ENCODE peak calls at places on chromosomes 1 and 21, in seven cellular contexts. Z is fibroblast of the conjunctiva; E is HFFc6; U is CD4-positive, alpha-beta memory T cell; M is GM12892; F is stimulated activated CD8-positive, alpha-beta memory T cell treated with anti-CD3 and anti-CD28 coated beads, Interleukin-4, amount 100 ng/mL, for 1 hour; D is activated T-helper 1 cell treated with Interleukin-2 at 50 U/mL for 16 hours. J is an unnamed sample.

GRCh38 chr21:41758550-41758949 is 8.3 kb downstream of the RIPK4 start:
- DNase-seq in Z (no peak), E (no peak), U (no peak), M (no peak), F (no peak), D (no peak), J (no peak)

GRCh38 chr1:243548516-243548915 is 292.7 kb downstream of the SDCCAG8 start:
- DNase-seq in Z (no peak), E (no peak), U (no peak), M (no peak), F (no peak), D (no peak), J (no peak)

GRCh38 chr1:93567255-93567918 is 114.2 kb downstream of the BCAR3 start:
- DNase-seq in Z (no peak), E (peak; percentile 92), U (no peak), M (no peak), F (no peak), D (no peak), J (no peak)

GRCh38 chr1:240107058-240107684 is 15.5 kb downstream of the FMN2 start:
- DNase-seq in Z (no peak), E (peak; percentile 62), U (no peak), M (no peak), F (no peak), D (no peak), J (no peak)

GRCh38 chr1:199194862-199195261 is 556.0 kb downstream of the PTPRC start:
- DNase-seq in Z (no peak), E (no peak), U (no peak), M (no peak), F (no peak), D (no peak), J (no peak)

GRCh38 chr1:38994196-38994595 is 3.1 kb downstream of the AKIRIN1 start:
- DNase-seq in Z (no peak), E (no peak), U (no peak), M (no peak), F (no peak), D (no peak), J (no peak)

GRCh38 chr1:228527596-228527995 is 40.4 kb downstream of the RNF187 start:
- DNase-seq in Z (no peak), E (no peak), U (no peak), M (no peak), F (no peak), D (no peak), J (no peak)

GRCh38 chr1:12019858-12020509 is 686 bp downstream of the MIIP start:
- DNase-seq in Z (no peak), E (no peak), U (no peak), M (no peak), F (no peak), D (no peak), J (no peak)

GRCh38 chr1:211688421-211688820 is 13.0 kb upstream of the NEK2 start:
- DNase-seq in Z (no peak), E (no peak), U (no peak), M (no peak), F (no peak), D (no peak), J (no peak)

GRCh38 chr21:37452222-37452621 is 85.6 kb downstream of the DYRK1A start:
- DNase-seq in Z (peak; percentile 70), E (peak; percentile 84), U (no peak), M (no peak), F (no peak), D (no peak), J (no peak)

GRCh38 chr21:38823737-38824123 is 18.0 kb downstream of the ETS2 start:
- DNase-seq in Z (no peak), E (no peak), U (no peak), M (no peak), F (no peak), D (no peak), J (no peak)

GRCh38 chr1:11985851-11986250 is 5.6 kb downstream of the MFN2 start:
- DNase-seq in Z (peak; percentile 13), E (peak; percentile 55), U (no peak), M (no peak), F (no peak), D (no peak), J (no peak)

GRCh38 chr1:54996869-54997710 is 1.6 kb upstream of the BSND start:
- DNase-seq in Z (no peak), E (peak; percentile 4), U (no peak), M (no peak), F (no peak), D (no peak), J (no peak)

GRCh38 chr1:36224537-36225297 is 474 bp downstream of the THRAP3 start:
- DNase-seq in Z (peak; percentile 49), E (peak; percentile 93), U (no peak), M (peak; percentile 79), F (no peak), D (no peak), J (no peak)

GRCh38 chr21:42685036-42685435 is 31.6 kb downstream of the PDE9A start:
- DNase-seq in Z (no peak), E (no peak), U (no peak), M (no peak), F (no peak), D (no peak), J (peak; percentile 23)

GRCh38 chr1:40897499-40897898 is 35.3 kb upstream of the CITED4 start:
- DNase-seq in Z (peak; percentile 28), E (peak; percentile 47), U (no peak), M (no peak), F (no peak), D (no peak), J (no peak)

GRCh38 chr1:31666290-31666963 is 21.8 kb upstream of the PEF1 start:
- DNase-seq in Z (peak; percentile 29), E (no peak), U (no peak), M (no peak), F (no peak), D (no peak), J (no peak)

GRCh38 chr1:207958376-207959139 is 47.6 kb upstream of the CD34 start:
- DNase-seq in Z (no peak), E (no peak), U (no peak), M (no peak), F (no peak), D (no peak), J (no peak)

GRCh38 chr1:31587720-31588423 is 11.6 kb downstream of the TINAGL1 start:
- DNase-seq in Z (peak; percentile 24), E (peak; percentile 33), U (peak; percentile 12), M (peak; percentile 68), F (no peak), D (no peak), J (no peak)

GRCh38 chr1:3403011-3403345 is 51.5 kb upstream of the ARHGEF16 start:
- DNase-seq in Z (no peak), E (no peak), U (no peak), M (no peak), F (no peak), D (no peak), J (no peak)

GRCh38 chr21:26061437-26061836 is 109.1 kb downstream of the APP start:
- DNase-seq in Z (no peak), E (no peak), U (no peak), M (no peak), F (no peak), D (no peak), J (no peak)

GRCh38 chr1:170630977-170631376 is 33.0 kb upstream of the PRRX1 start:
- DNase-seq in Z (no peak), E (no peak), U (no peak), M (no peak), F (no peak), D (no peak), J (no peak)

J was measured in central memory CD4-positive, alpha-beta T cell.